ENCODE peak calls at places on chromosomes 4 and X, in ten cellular contexts. One of them, this sample, is unnamed.

GRCh38 chr4:138405934-138406567 is 163.9 kb upstream of the SLC7A11 start:
- DNase-seq in ascending aorta: no peak
- DNase-seq in mucosa of descending colon: no peak
- DNase-seq in chondrocyte: no peak
- DNase-seq in HFFc6: peak
- DNase-seq in fibroblast of villous mesenchyme: peak
- DNase-seq in AG04449: peak
- DNase-seq in pancreas: no peak
- DNase-seq in RWPE1: peak
- DNase-seq in astrocyte of the spinal cord: no peak
- DNase-seq in this sample: peak

GRCh38 chrX:38768079-38768478 is 33.2 kb upstream of the MID1IP1 start:
- DNase-seq in chondrocyte: no peak
- DNase-seq in pancreas: no peak
- DNase-seq in ascending aorta: no peak
- DNase-seq in AG04449: no peak
- DNase-seq in RWPE1: peak
- DNase-seq in mucosa of descending colon: no peak
- DNase-seq in HFFc6: peak
- DNase-seq in fibroblast of villous mesenchyme: peak
- DNase-seq in astrocyte of the spinal cord: peak
- DNase-seq in this sample: peak

GRCh38 chr4:91113130-91113706 is 986.0 kb downstream of the CCSER1 start:
- DNase-seq in HFFc6: no peak
- DNase-seq in mucosa of descending colon: no peak
- DNase-seq in pancreas: no peak
- DNase-seq in astrocyte of the spinal cord: peak
- DNase-seq in ascending aorta: no peak
- DNase-seq in AG04449: no peak
- DNase-seq in fibroblast of villous mesenchyme: peak
- DNase-seq in RWPE1: peak
- DNase-seq in chondrocyte: no peak
- DNase-seq in this sample: peak

GRCh38 chr4:143178923-143179322 is 5.8 kb upstream of the USP38 start:
- DNase-seq in HFFc6: no peak
- DNase-seq in RWPE1: no peak
- DNase-seq in astrocyte of the spinal cord: no peak
- DNase-seq in pancreas: no peak
- DNase-seq in AG04449: no peak
- DNase-seq in ascending aorta: no peak
- DNase-seq in fibroblast of villous mesenchyme: no peak
- DNase-seq in mucosa of descending colon: no peak
- DNase-seq in chondrocyte: no peak
- DNase-seq in this sample: no peak

GRCh38 chr4:36189511-36190226 is 54.6 kb downstream of the ARAP2 start:
- DNase-seq in HFFc6: no peak
- DNase-seq in chondrocyte: no peak
- DNase-seq in AG04449: no peak
- DNase-seq in astrocyte of the spinal cord: peak
- DNase-seq in mucosa of descending colon: no peak
- DNase-seq in pancreas: no peak
- DNase-seq in RWPE1: no peak
- DNase-seq in fibroblast of villous mesenchyme: no peak
- DNase-seq in ascending aorta: no peak
- DNase-seq in this sample: peak

GRCh38 chr4:5940470-5941203 is 47.8 kb upstream of the CRMP1 start:
- DNase-seq in ascending aorta: no peak
- DNase-seq in HFFc6: no peak
- DNase-seq in chondrocyte: no peak
- DNase-seq in AG04449: no peak
- DNase-seq in pancreas: no peak
- DNase-seq in RWPE1: no peak
- DNase-seq in astrocyte of the spinal cord: no peak
- DNase-seq in fibroblast of villous mesenchyme: peak
- DNase-seq in mucosa of descending colon: no peak
- DNase-seq in this sample: no peak

GRCh38 chr4:84870398-84871163 is 95.9 kb downstream of the WDFY3 start:
- DNase-seq in astrocyte of the spinal cord: peak
- DNase-seq in mucosa of descending colon: no peak
- DNase-seq in pancreas: no peak
- DNase-seq in HFFc6: peak
- DNase-seq in AG04449: no peak
- DNase-seq in ascending aorta: no peak
- DNase-seq in chondrocyte: no peak
- DNase-seq in RWPE1: peak
- DNase-seq in fibroblast of villous mesenchyme: peak
- DNase-seq in this sample: no peak

GRCh38 chr4:158826882-158827281 is 58.1 kb downstream of the FNIP2 start:
- DNase-seq in astrocyte of the spinal cord: no peak
- DNase-seq in mucosa of descending colon: no peak
- DNase-seq in HFFc6: no peak
- DNase-seq in AG04449: no peak
- DNase-seq in ascending aorta: no peak
- DNase-seq in fibroblast of villous mesenchyme: no peak
- DNase-seq in RWPE1: no peak
- DNase-seq in pancreas: no peak
- DNase-seq in chondrocyte: no peak
- DNase-seq in this sample: no peak

GRCh38 chrX:42946544-42947223 is 168.7 kb upstream of the PPP1R2C start:
- DNase-seq in fibroblast of villous mesenchyme: no peak
- DNase-seq in mucosa of descending colon: no peak
- DNase-seq in pancreas: no peak
- DNase-seq in chondrocyte: no peak
- DNase-seq in HFFc6: no peak
- DNase-seq in ascending aorta: no peak
- DNase-seq in AG04449: no peak
- DNase-seq in RWPE1: no peak
- DNase-seq in astrocyte of the spinal cord: no peak
- DNase-seq in this sample: no peak

GRCh38 chrX:134734343-134735001 is 76.2 kb upstream of the PLAC1 start:
- DNase-seq in pancreas: no peak
- DNase-seq in mucosa of descending colon: no peak
- DNase-seq in fibroblast of villous mesenchyme: peak
- DNase-seq in AG04449: no peak
- DNase-seq in RWPE1: no peak
- DNase-seq in chondrocyte: no peak
- DNase-seq in HFFc6: no peak
- DNase-seq in astrocyte of the spinal cord: peak
- DNase-seq in ascending aorta: no peak
- DNase-seq in this sample: no peak

GRCh38 chrX:104195489-104196084 is 29.3 kb downstream of the FAM199X start:
- DNase-seq in AG04449: no peak
- DNase-seq in HFFc6: peak
- DNase-seq in astrocyte of the spinal cord: peak
- DNase-seq in chondrocyte: no peak
- DNase-seq in ascending aorta: no peak
- DNase-seq in pancreas: no peak
- DNase-seq in mucosa of descending colon: no peak
- DNase-seq in fibroblast of villous mesenchyme: peak
- DNase-seq in RWPE1: no peak
- DNase-seq in this sample: peak

GRCh38 chr4:52635130-52635529 is 24.0 kb downstream of the USP46 start:
- DNase-seq in HFFc6: no peak
- DNase-seq in AG04449: no peak
- DNase-seq in mucosa of descending colon: no peak
- DNase-seq in fibroblast of villous mesenchyme: no peak
- DNase-seq in ascending aorta: no peak
- DNase-seq in astrocyte of the spinal cord: no peak
- DNase-seq in pancreas: no peak
- DNase-seq in chondrocyte: no peak
- DNase-seq in RWPE1: no peak
- DNase-seq in this sample: no peak

GRCh38 chr4:37453004-37453360 is 208.4 kb downstream of the NWD2 start:
- DNase-seq in AG04449: no peak
- DNase-seq in RWPE1: peak
- DNase-seq in astrocyte of the spinal cord: peak
- DNase-seq in mucosa of descending colon: no peak
- DNase-seq in chondrocyte: no peak
- DNase-seq in pancreas: peak
- DNase-seq in ascending aorta: no peak
- DNase-seq in fibroblast of villous mesenchyme: peak
- DNase-seq in HFFc6: peak
- DNase-seq in this sample: peak

GRCh38 chrX:18389968-18390367 is 35.4 kb upstream of the CDKL5 start:
- DNase-seq in AG04449: no peak
- DNase-seq in HFFc6: no peak
- DNase-seq in RWPE1: no peak
- DNase-seq in ascending aorta: no peak
- DNase-seq in astrocyte of the spinal cord: no peak
- DNase-seq in mucosa of descending colon: no peak
- DNase-seq in pancreas: no peak
- DNase-seq in chondrocyte: no peak
- DNase-seq in fibroblast of villous mesenchyme: no peak
- DNase-seq in this sample: no peak

GRCh38 chr4:151153585-151153984 is 54.2 kb downstream of the RPS3A start:
- DNase-seq in ascending aorta: no peak
- DNase-seq in AG04449: no peak
- DNase-seq in astrocyte of the spinal cord: no peak
- DNase-seq in mucosa of descending colon: no peak
- DNase-seq in HFFc6: no peak
- DNase-seq in chondrocyte: no peak
- DNase-seq in pancreas: no peak
- DNase-seq in RWPE1: no peak
- DNase-seq in fibroblast of villous mesenchyme: no peak
- DNase-seq in this sample: no peak

GRCh38 chrX:80174925-80175574 is 160.5 kb downstream of the TBX22 start:
- DNase-seq in chondrocyte: no peak
- DNase-seq in AG04449: no peak
- DNase-seq in HFFc6: no peak
- DNase-seq in pancreas: no peak
- DNase-seq in astrocyte of the spinal cord: no peak
- DNase-seq in ascending aorta: peak
- DNase-seq in mucosa of descending colon: no peak
- DNase-seq in RWPE1: no peak
- DNase-seq in fibroblast of villous mesenchyme: no peak
- DNase-seq in this sample: no peak

GRCh38 chrX:138775501-138775900 is 64.0 kb upstream of the FGF13 start:
- DNase-seq in HFFc6: peak
- DNase-seq in RWPE1: peak
- DNase-seq in ascending aorta: no peak
- DNase-seq in fibroblast of villous mesenchyme: peak
- DNase-seq in pancreas: no peak
- DNase-seq in mucosa of descending colon: no peak
- DNase-seq in astrocyte of the spinal cord: peak
- DNase-seq in chondrocyte: no peak
- DNase-seq in AG04449: no peak
- DNase-seq in this sample: peak
- TF ChIP-seq CTCF in HFFc6: peak
- TF ChIP-seq CTCF in RWPE1: no peak
- TF ChIP-seq CTCF in ascending aorta: peak
- TF ChIP-seq CTCF in fibroblast of villous mesenchyme: peak
- TF ChIP-seq CTCF in pancreas: peak
- TF ChIP-seq CTCF in mucosa of descending colon: no peak
- TF ChIP-seq CTCF in astrocyte of the spinal cord: peak
- TF ChIP-seq CTCF in chondrocyte: peak
- TF ChIP-seq CTCF in AG04449: no peak
- TF ChIP-seq CTCF in this sample: peak

DNA sequence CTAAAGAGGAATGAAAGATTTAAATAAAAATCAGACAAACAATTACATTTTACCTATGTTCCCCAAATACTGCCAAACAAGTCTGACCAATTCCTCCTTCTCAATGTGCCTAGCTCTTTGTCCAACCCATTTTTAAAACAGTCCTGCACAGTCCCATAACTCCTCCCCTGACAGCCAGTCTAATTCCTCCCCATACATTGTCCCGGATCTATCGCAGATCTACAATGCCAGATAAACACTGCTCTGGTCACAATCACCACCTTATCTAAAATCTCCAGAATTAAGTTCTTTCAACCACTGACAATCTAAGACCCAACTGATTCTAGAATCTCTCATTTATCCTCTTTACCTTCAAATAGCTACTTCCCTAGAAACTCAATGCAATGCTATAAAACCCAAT is 176.0 kb downstream of the APBB2 start:
- DNase-seq in RWPE1: no peak
- DNase-seq in pancreas: no peak
- DNase-seq in chondrocyte: no peak
- DNase-seq in fibroblast of villous mesenchyme: no peak
- DNase-seq in HFFc6: no peak
- DNase-seq in AG04449: no peak
- DNase-seq in astrocyte of the spinal cord: no peak
- DNase-seq in mucosa of descending colon: no peak
- DNase-seq in ascending aorta: no peak
- DNase-seq in this sample: no peak
- TF ChIP-seq CTCF in RWPE1: no peak
- TF ChIP-seq CTCF in pancreas: no peak
- TF ChIP-seq CTCF in chondrocyte: no peak
- TF ChIP-seq CTCF in fibroblast of villous mesenchyme: no peak
- TF ChIP-seq CTCF in HFFc6: no peak
- TF ChIP-seq CTCF in AG04449: no peak
- TF ChIP-seq CTCF in astrocyte of the spinal cord: no peak
- TF ChIP-seq CTCF in mucosa of descending colon: no peak
- TF ChIP-seq CTCF in ascending aorta: no peak
- TF ChIP-seq CTCF in this sample: no peak

DNA sequence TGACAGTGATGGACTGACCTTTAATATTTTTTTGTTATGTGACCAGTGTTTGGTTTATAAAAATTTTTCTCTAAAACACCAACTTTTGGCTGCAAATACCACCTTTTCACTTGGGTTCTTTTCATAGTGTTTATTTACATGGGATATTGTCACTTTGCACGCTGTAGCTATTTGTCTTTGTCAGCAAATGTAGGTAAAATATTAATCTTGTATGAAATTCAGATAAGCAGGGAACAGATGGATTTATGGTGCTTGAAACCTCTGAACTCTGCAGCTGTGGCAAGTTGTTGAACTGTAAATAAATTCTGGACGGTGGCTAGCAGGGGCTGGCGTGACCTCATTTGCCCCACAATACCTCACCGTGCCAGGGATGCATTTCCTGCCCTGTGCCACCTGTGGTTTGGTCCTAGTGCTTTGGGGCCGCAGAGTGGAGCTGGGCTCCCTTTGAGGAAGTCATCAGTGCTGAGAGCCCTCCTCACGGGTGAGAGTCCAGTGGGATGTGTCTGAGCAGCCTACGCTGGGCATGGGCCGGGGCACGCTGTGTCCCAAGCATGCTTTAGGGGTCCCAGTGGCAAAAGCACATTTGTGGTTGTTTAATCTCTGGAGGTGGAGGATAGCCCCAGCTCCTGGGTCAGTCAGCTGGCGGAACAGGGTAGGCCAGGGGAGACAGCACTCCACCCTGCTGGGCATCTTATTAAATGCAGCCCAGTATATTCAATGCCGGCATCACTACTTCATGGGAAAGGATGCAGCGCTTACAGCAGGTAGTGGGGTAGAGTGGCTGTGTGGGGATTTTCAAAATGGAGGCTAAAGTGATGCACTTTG is 108.6 kb downstream of the TBL1X start:
- DNase-seq in ascending aorta: no peak
- DNase-seq in AG04449: no peak
- DNase-seq in mucosa of descending colon: no peak
- DNase-seq in fibroblast of villous mesenchyme: no peak
- DNase-seq in pancreas: peak
- DNase-seq in astrocyte of the spinal cord: no peak
- DNase-seq in chondrocyte: no peak
- DNase-seq in HFFc6: no peak
- DNase-seq in RWPE1: no peak
- DNase-seq in this sample: no peak
- TF ChIP-seq CTCF in ascending aorta: no peak
- TF ChIP-seq CTCF in AG04449: no peak
- TF ChIP-seq CTCF in mucosa of descending colon: no peak
- TF ChIP-seq CTCF in fibroblast of villous mesenchyme: peak
- TF ChIP-seq CTCF in pancreas: no peak
- TF ChIP-seq CTCF in astrocyte of the spinal cord: peak
- TF ChIP-seq CTCF in chondrocyte: no peak
- TF ChIP-seq CTCF in HFFc6: no peak
- TF ChIP-seq CTCF in RWPE1: no peak
- TF ChIP-seq CTCF in this sample: no peak

GRCh38 chrX:106170318-106170717 is 2.2 kb downstream of the PWWP3B start:
- DNase-seq in pancreas: no peak
- DNase-seq in astrocyte of the spinal cord: peak
- DNase-seq in HFFc6: no peak
- DNase-seq in ascending aorta: no peak
- DNase-seq in chondrocyte: no peak
- DNase-seq in mucosa of descending colon: no peak
- DNase-seq in RWPE1: no peak
- DNase-seq in AG04449: no peak
- DNase-seq in fibroblast of villous mesenchyme: peak
- DNase-seq in this sample: no peak
- TF ChIP-seq CTCF in pancreas: peak
- TF ChIP-seq CTCF in astrocyte of the spinal cord: peak
- TF ChIP-seq CTCF in HFFc6: peak
- TF ChIP-seq CTCF in ascending aorta: peak
- TF ChIP-seq CTCF in chondrocyte: peak
- TF ChIP-seq CTCF in mucosa of descending colon: no peak
- TF ChIP-seq CTCF in RWPE1: peak
- TF ChIP-seq CTCF in AG04449: no peak
- TF ChIP-seq CTCF in fibroblast of villous mesenchyme: peak
- TF ChIP-seq CTCF in this sample: peak